ENCODE peak calls at places on chromosomes 16 and 17, in ten cellular contexts. One of them, this sample, is unnamed.

GRCh38 chr16:86181526-86181925 is 282.6 kb downstream of the IRF8 start:
- DNase-seq in endothelial cell of umbilical vein: no peak
- DNase-seq in Peyer's patch: no peak
- DNase-seq in body of pancreas: no peak
- DNase-seq in stomach: no peak
- DNase-seq in sigmoid colon: no peak
- DNase-seq in heart left ventricle: no peak
- DNase-seq in thyroid gland: no peak
- DNase-seq in H1: no peak
- DNase-seq in breast epithelium: no peak
- DNase-seq in this sample: no peak

GRCh38 chr16:24906199-24906808 is 60.5 kb downstream of the SLC5A11 start:
- DNase-seq in endothelial cell of umbilical vein: peak; percentile 51
- DNase-seq in Peyer's patch: no peak
- DNase-seq in body of pancreas: no peak
- DNase-seq in stomach: no peak
- DNase-seq in sigmoid colon: no peak
- DNase-seq in heart left ventricle: no peak
- DNase-seq in thyroid gland: no peak
- DNase-seq in H1: no peak
- DNase-seq in breast epithelium: no peak
- DNase-seq in this sample: peak; percentile 4

GRCh38 chr17:46943218-46943510 is 20.2 kb downstream of the GOSR2 start:
- DNase-seq in endothelial cell of umbilical vein: no peak
- DNase-seq in Peyer's patch: no peak
- DNase-seq in body of pancreas: no peak
- DNase-seq in stomach: no peak
- DNase-seq in sigmoid colon: no peak
- DNase-seq in heart left ventricle: no peak
- DNase-seq in thyroid gland: no peak
- DNase-seq in H1: no peak
- DNase-seq in breast epithelium: no peak
- DNase-seq in this sample: no peak

GRCh38 chr17:81509048-81509686 is 3.4 kb downstream of the ACTG1 start:
- DNase-seq in endothelial cell of umbilical vein: peak; percentile 29
- DNase-seq in Peyer's patch: no peak
- DNase-seq in body of pancreas: no peak
- DNase-seq in stomach: no peak
- DNase-seq in sigmoid colon: no peak
- DNase-seq in heart left ventricle: no peak
- DNase-seq in thyroid gland: no peak
- DNase-seq in H1: no peak
- DNase-seq in breast epithelium: no peak
- DNase-seq in this sample: no peak

GRCh38 chr17:43393944-43394482 is 4.8 kb upstream of the ARL4D start:
- DNase-seq in endothelial cell of umbilical vein: peak; percentile 80
- DNase-seq in Peyer's patch: peak; percentile 94
- DNase-seq in body of pancreas: peak; percentile 95
- DNase-seq in stomach: peak; percentile 95
- DNase-seq in sigmoid colon: peak; percentile 97
- DNase-seq in heart left ventricle: peak; percentile 91
- DNase-seq in thyroid gland: peak; percentile 93
- DNase-seq in H1: no peak
- DNase-seq in breast epithelium: peak; percentile 92
- DNase-seq in this sample: peak; percentile 88

GRCh38 chr17:82828875-82829487 is 10.8 kb downstream of the ZNF750 start:
- DNase-seq in endothelial cell of umbilical vein: no peak
- DNase-seq in Peyer's patch: no peak
- DNase-seq in body of pancreas: no peak
- DNase-seq in stomach: no peak
- DNase-seq in sigmoid colon: peak; percentile 53
- DNase-seq in heart left ventricle: no peak
- DNase-seq in thyroid gland: no peak
- DNase-seq in H1: no peak
- DNase-seq in breast epithelium: no peak
- DNase-seq in this sample: no peak

GRCh38 chr16:9334091-9334490 is 242.6 kb downstream of the HAPSTR1 start:
- DNase-seq in endothelial cell of umbilical vein: peak; percentile 57
- DNase-seq in Peyer's patch: no peak
- DNase-seq in body of pancreas: no peak
- DNase-seq in stomach: no peak
- DNase-seq in sigmoid colon: no peak
- DNase-seq in heart left ventricle: no peak
- DNase-seq in thyroid gland: no peak
- DNase-seq in H1: no peak
- DNase-seq in breast epithelium: no peak
- DNase-seq in this sample: no peak

GRCh38 chr16:30903596-30903995 is 7.2 kb downstream of the CTF1 start:
- DNase-seq in endothelial cell of umbilical vein: peak; percentile 63
- DNase-seq in Peyer's patch: no peak
- DNase-seq in body of pancreas: peak; percentile 66
- DNase-seq in stomach: no peak
- DNase-seq in sigmoid colon: peak; percentile 72
- DNase-seq in heart left ventricle: peak; percentile 61
- DNase-seq in thyroid gland: no peak
- DNase-seq in H1: no peak
- DNase-seq in breast epithelium: no peak
- DNase-seq in this sample: no peak

GRCh38 chr16:84079664-84080063 is 37.1 kb upstream of the SLC38A8 start:
- DNase-seq in endothelial cell of umbilical vein: no peak
- DNase-seq in Peyer's patch: no peak
- DNase-seq in body of pancreas: no peak
- DNase-seq in stomach: no peak
- DNase-seq in sigmoid colon: no peak
- DNase-seq in heart left ventricle: no peak
- DNase-seq in thyroid gland: no peak
- DNase-seq in H1: no peak
- DNase-seq in breast epithelium: no peak
- DNase-seq in this sample: no peak

GRCh38 chr17:8701221-8701620 is 43.4 kb downstream of the CCDC42 start:
- DNase-seq in endothelial cell of umbilical vein: no peak
- DNase-seq in Peyer's patch: no peak
- DNase-seq in body of pancreas: no peak
- DNase-seq in stomach: no peak
- DNase-seq in sigmoid colon: no peak
- DNase-seq in heart left ventricle: no peak
- DNase-seq in thyroid gland: no peak
- DNase-seq in H1: no peak
- DNase-seq in breast epithelium: no peak
- DNase-seq in this sample: no peak

GRCh38 chr16:31130336-31130812 is 5.2 kb downstream of the PRSS8 start:
- DNase-seq in endothelial cell of umbilical vein: no peak
- DNase-seq in Peyer's patch: no peak
- DNase-seq in body of pancreas: peak; percentile 65
- DNase-seq in stomach: no peak
- DNase-seq in sigmoid colon: no peak
- DNase-seq in heart left ventricle: no peak
- DNase-seq in thyroid gland: peak; percentile 43
- DNase-seq in H1: no peak
- DNase-seq in breast epithelium: no peak
- DNase-seq in this sample: peak; percentile 90

DNA sequence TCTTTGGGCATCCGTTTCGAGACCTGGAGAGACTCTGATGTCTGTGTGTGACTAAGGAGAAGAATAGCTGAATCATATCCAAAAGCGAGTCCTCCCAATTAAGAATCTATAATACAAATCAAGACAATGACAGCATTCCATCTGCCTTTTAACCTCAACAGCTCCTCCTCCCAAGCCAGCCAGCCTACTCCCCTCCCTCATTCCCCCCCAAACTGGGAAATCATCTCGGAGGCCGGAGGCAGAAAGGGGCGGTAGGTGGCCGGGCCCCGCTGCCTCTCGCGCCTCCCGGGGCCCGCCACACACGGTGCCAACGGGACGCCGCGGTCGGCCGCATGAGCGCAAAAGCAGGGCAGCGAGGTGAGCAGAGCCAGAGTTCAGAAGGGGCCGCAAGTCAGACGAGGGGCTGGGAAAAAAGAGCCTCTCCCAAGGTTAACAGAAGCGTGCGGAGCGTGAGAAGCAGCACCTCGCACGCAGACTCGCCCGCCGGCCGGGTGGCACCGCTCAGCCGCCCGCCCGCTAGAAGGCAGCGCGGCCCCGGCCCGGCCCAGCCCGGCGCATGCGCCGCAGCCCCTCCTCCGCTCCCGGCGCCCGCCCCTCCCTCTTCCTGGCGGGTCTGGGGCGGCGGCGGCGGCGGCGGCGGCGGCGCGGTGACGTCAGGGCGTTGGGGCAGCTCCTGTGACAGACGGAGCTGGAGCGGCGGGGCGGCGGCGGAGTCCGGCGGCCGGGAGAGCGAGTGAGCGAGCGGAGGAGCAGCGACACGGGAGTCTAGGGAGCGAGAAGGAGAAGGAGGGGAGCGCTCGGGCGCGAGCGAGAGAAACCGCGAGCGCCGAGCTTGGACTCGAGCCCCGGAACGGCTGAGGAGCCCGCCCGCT is at the start of gene PAFAH1B1:
- DNase-seq in endothelial cell of umbilical vein: peak; percentile 90
- DNase-seq in Peyer's patch: peak; percentile 88
- DNase-seq in body of pancreas: peak; percentile 94
- DNase-seq in stomach: peak; percentile 92
- DNase-seq in sigmoid colon: peak; percentile 94
- DNase-seq in heart left ventricle: peak; percentile 94
- DNase-seq in thyroid gland: peak; percentile 92
- DNase-seq in H1: peak; percentile 51
- DNase-seq in breast epithelium: peak; percentile 90
- DNase-seq in this sample: peak; percentile 99
- TF ChIP-seq POLR2A in endothelial cell of umbilical vein: peak; percentile 88
- TF ChIP-seq POLR2A in Peyer's patch: peak; percentile 90
- TF ChIP-seq POLR2A in body of pancreas: peak; percentile 86
- TF ChIP-seq POLR2A in stomach: no peak
- TF ChIP-seq POLR2A in sigmoid colon: peak; percentile 31
- TF ChIP-seq POLR2A in heart left ventricle: no peak
- TF ChIP-seq POLR2A in thyroid gland: peak; percentile 83
- TF ChIP-seq POLR2A in H1: peak; percentile 83
- TF ChIP-seq POLR2A in breast epithelium: no peak
- TF ChIP-seq POLR2A in this sample: peak; percentile 62

DNA sequence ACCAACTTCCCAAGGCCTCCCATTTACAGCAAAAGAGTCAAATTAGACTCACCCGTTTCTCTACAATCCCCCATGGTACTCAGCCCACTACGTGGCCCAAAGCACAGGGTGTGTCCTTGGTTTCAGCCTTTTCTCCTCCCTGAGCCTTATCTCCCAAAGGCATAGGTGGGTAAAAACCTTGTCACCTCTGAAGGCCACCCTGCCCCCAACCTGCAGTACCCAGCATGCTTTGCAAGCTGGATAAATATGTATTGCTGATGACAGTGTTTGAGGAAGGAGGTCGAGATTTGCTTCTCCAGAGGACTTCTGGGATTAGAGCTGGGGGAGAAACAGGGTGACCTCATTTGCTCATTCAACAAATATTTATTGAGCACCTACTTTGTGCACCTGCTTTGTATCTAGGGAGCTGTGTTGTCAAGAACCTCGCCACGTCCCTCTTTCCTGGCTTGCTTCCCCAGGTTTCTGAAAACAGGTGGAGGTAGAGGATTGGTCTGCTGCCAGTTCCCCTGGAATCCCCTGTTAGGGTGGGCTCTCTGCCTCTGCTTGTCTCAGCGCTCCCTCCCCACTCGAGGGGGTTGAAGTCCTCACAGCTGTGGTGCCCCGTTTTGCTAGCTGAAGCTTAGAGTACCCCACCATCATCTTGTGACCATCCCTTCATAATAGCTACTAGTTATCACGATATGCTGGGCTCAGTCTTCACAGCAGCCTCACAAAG is 3.0 kb downstream of the LASP1 start:
- DNase-seq in endothelial cell of umbilical vein: no peak
- DNase-seq in Peyer's patch: no peak
- DNase-seq in body of pancreas: peak; percentile 88
- DNase-seq in stomach: peak; percentile 75
- DNase-seq in sigmoid colon: no peak
- DNase-seq in heart left ventricle: no peak
- DNase-seq in thyroid gland: no peak
- DNase-seq in H1: no peak
- DNase-seq in breast epithelium: no peak
- DNase-seq in this sample: no peak
- H3K4me3 ChIP-seq in endothelial cell of umbilical vein: no peak overlapping the region
- H3K4me3 ChIP-seq in Peyer's patch: no peak overlapping the region
- H3K4me3 ChIP-seq in body of pancreas: no peak overlapping the region
- H3K4me3 ChIP-seq in stomach: peak overlapping the region; percentile 100
- H3K4me3 ChIP-seq in sigmoid colon: no peak overlapping the region
- H3K4me3 ChIP-seq in heart left ventricle: no peak overlapping the region
- H3K4me3 ChIP-seq in thyroid gland: no peak overlapping the region
- H3K4me3 ChIP-seq in H1: no peak overlapping the region
- H3K4me3 ChIP-seq in breast epithelium: no peak overlapping the region
- H3K4me3 ChIP-seq in this sample: peak overlapping the region; percentile 88

GRCh38 chr17:78038748-78039288 is 80.3 kb downstream of the TNRC6C start:
- DNase-seq in endothelial cell of umbilical vein: no peak
- DNase-seq in Peyer's patch: no peak
- DNase-seq in body of pancreas: no peak
- DNase-seq in stomach: no peak
- DNase-seq in sigmoid colon: no peak
- DNase-seq in heart left ventricle: no peak
- DNase-seq in thyroid gland: no peak
- DNase-seq in H1: no peak
- DNase-seq in breast epithelium: no peak
- DNase-seq in this sample: no peak

GRCh38 chr17:78039581-78039980 is 81.1 kb downstream of the TNRC6C start:
- DNase-seq in endothelial cell of umbilical vein: no peak
- DNase-seq in Peyer's patch: no peak
- DNase-seq in body of pancreas: no peak
- DNase-seq in stomach: no peak
- DNase-seq in sigmoid colon: no peak
- DNase-seq in heart left ventricle: no peak
- DNase-seq in thyroid gland: no peak
- DNase-seq in H1: no peak
- DNase-seq in breast epithelium: no peak
- DNase-seq in this sample: no peak

GRCh38 chr17:78042542-78042941 is 84.0 kb downstream of the TNRC6C start:
- DNase-seq in endothelial cell of umbilical vein: no peak
- DNase-seq in Peyer's patch: no peak
- DNase-seq in body of pancreas: no peak
- DNase-seq in stomach: no peak
- DNase-seq in sigmoid colon: no peak
- DNase-seq in heart left ventricle: no peak
- DNase-seq in thyroid gland: no peak
- DNase-seq in H1: no peak
- DNase-seq in breast epithelium: no peak
- DNase-seq in this sample: no peak

GRCh38 chr17:78041401-78042179 is 83.1 kb downstream of the TNRC6C start:
- DNase-seq in endothelial cell of umbilical vein: no peak
- DNase-seq in Peyer's patch: no peak
- DNase-seq in body of pancreas: no peak
- DNase-seq in stomach: no peak
- DNase-seq in sigmoid colon: no peak
- DNase-seq in heart left ventricle: no peak
- DNase-seq in thyroid gland: no peak
- DNase-seq in H1: no peak
- DNase-seq in breast epithelium: no peak
- DNase-seq in this sample: no peak

GRCh38 chr17:78040561-78041400 is 82.3 kb downstream of the TNRC6C start:
- DNase-seq in endothelial cell of umbilical vein: peak; percentile 85
- DNase-seq in Peyer's patch: peak; percentile 44
- DNase-seq in body of pancreas: peak; percentile 37
- DNase-seq in stomach: peak; percentile 29
- DNase-seq in sigmoid colon: peak; percentile 80
- DNase-seq in heart left ventricle: peak; percentile 79
- DNase-seq in thyroid gland: peak; percentile 45
- DNase-seq in H1: no peak
- DNase-seq in breast epithelium: peak; percentile 50
- DNase-seq in this sample: peak; percentile 81
- H3K27ac ChIP-seq in endothelial cell of umbilical vein: peak overlapping the region; percentile 87
- H3K27ac ChIP-seq in Peyer's patch: peak overlapping the region; percentile 56
- H3K27ac ChIP-seq in body of pancreas: peak overlapping the region; percentile 33
- H3K27ac ChIP-seq in stomach: peak overlapping the region; percentile 84
- H3K27ac ChIP-seq in sigmoid colon: peak overlapping the region; percentile 83
- H3K27ac ChIP-seq in heart left ventricle: peak overlapping the region; percentile 92
- H3K27ac ChIP-seq in thyroid gland: peak overlapping the region; percentile 73
- H3K27ac ChIP-seq in H1: no peak overlapping the region
- H3K27ac ChIP-seq in breast epithelium: peak overlapping the region; percentile 90
- H3K27ac ChIP-seq in this sample: peak overlapping the region; percentile 86

GRCh38 chr17:28951991-28952975 is 965 bp upstream of the PHF12 start:
- DNase-seq in endothelial cell of umbilical vein: peak; percentile 100
- DNase-seq in Peyer's patch: peak; percentile 97
- DNase-seq in body of pancreas: peak; percentile 99
- DNase-seq in stomach: peak; percentile 96
- DNase-seq in sigmoid colon: peak; percentile 99
- DNase-seq in heart left ventricle: peak; percentile 98
- DNase-seq in thyroid gland: peak; percentile 98
- DNase-seq in H1: peak; percentile 96
- DNase-seq in breast epithelium: peak; percentile 99
- DNase-seq in this sample: peak; percentile 97
- TF ChIP-seq POLR2A in endothelial cell of umbilical vein: peak; percentile 17
- TF ChIP-seq POLR2A in Peyer's patch: peak; percentile 76
- TF ChIP-seq POLR2A in body of pancreas: peak; percentile 76
- TF ChIP-seq POLR2A in stomach: no peak
- TF ChIP-seq POLR2A in sigmoid colon: no peak
- TF ChIP-seq POLR2A in heart left ventricle: no peak
- TF ChIP-seq POLR2A in thyroid gland: peak; percentile 19
- TF ChIP-seq POLR2A in H1: peak; percentile 60
- TF ChIP-seq POLR2A in breast epithelium: peak; percentile 4
- TF ChIP-seq POLR2A in this sample: peak; percentile 9